ENCODE peak calls at places on chromosomes 1 and 21, in ten cellular contexts. T, A, X, I, H, Q, Y, F, B and P are unnamed samples.

GRCh38 chr1:9350011-9350907 is 57.6 kb downstream of the SPSB1 start:
- DNase-seq in Y (no peak), Q (no peak), H (peak; percentile 31), X (no peak), T (no peak), I (no peak), F (no peak), B (no peak), A (peak; percentile 32), P (no peak)

GRCh38 chr21:44039828-44040227 is 27.7 kb downstream of the TRAPPC10 start:
- DNase-seq in Y (no peak), H (no peak), T (no peak), X (no peak), I (no peak), F (no peak), Q (no peak), A (no peak), B (no peak), P (no peak)

GRCh38 chr1:206059354-206059915 is 6.5 kb downstream of the RHEX start:
- DNase-seq in H (no peak), Q (no peak), B (no peak), I (no peak), A (no peak), T (no peak), Y (no peak), F (no peak), X (no peak), P (no peak)

GRCh38 chr1:84433253-84434080 is 35.2 kb downstream of the DNASE2B start:
- DNase-seq in H (peak; percentile 79), Q (peak; percentile 53), F (peak; percentile 87), Y (no peak), A (peak; percentile 55), X (peak; percentile 67), I (peak; percentile 5), B (peak; percentile 71), T (peak; percentile 60), P (no peak)

GRCh38 chr1:58739851-58740466 is 40.1 kb upstream of the MYSM1 start:
- DNase-seq in A (peak; percentile 73), B (peak; percentile 78), F (peak; percentile 68), Q (peak; percentile 59), I (no peak), X (no peak), T (no peak), H (no peak), Y (no peak), P (no peak)

GRCh38 chr1:230863449-230863848 is 4.9 kb downstream of the C1orf198 start:
- DNase-seq in T (no peak), H (no peak), X (peak; percentile 77), Q (no peak), I (peak; percentile 48), A (no peak), F (no peak), B (no peak), Y (no peak), P (no peak)

GRCh38 chr1:234997201-234998173 is 131.2 kb downstream of the TOMM20 start:
- DNase-seq in I (peak; percentile 92), B (no peak), H (peak; percentile 93), F (peak; percentile 91), X (peak; percentile 91), Y (peak; percentile 97), A (peak; percentile 94), T (no peak), Q (peak; percentile 89), P (no peak)

GRCh38 chr1:11719313-11720032 is 16.5 kb upstream of the AGTRAP start:
- DNase-seq in H (no peak), T (peak; percentile 87), F (peak; percentile 66), Y (peak; percentile 94), X (peak; percentile 87), I (peak; percentile 70), Q (peak; percentile 41), B (peak; percentile 48), A (no peak), P (peak; percentile 94)

GRCh38 chr1:108590947-108591346 is 31.0 kb downstream of the EEIG2 start:
- DNase-seq in I (no peak), B (no peak), X (no peak), Q (peak; percentile 11), T (no peak), Y (no peak), F (no peak), A (peak; percentile 83), H (peak; percentile 93), P (no peak)

GRCh38 chr1:236143104-236143948 is 987 bp downstream of the GPR137B start:
- DNase-seq in A (no peak), I (no peak), T (peak; percentile 41), Q (no peak), B (no peak), H (no peak), F (peak; percentile 10), X (no peak), Y (no peak), P (peak; percentile 66)

GRCh38 chr1:94894630-94895029 is 32.3 kb downstream of the CNN3 start:
- DNase-seq in Q (no peak), Y (no peak), B (no peak), I (no peak), X (no peak), T (no peak), F (no peak), H (no peak), A (no peak), P (no peak)

GRCh38 chr1:2854611-2855010 is 53.1 kb upstream of the TTC34 start:
- DNase-seq in T (no peak), Y (no peak), X (no peak), F (no peak), A (no peak), B (no peak), I (no peak), H (no peak), Q (no peak), P (no peak)

GRCh38 chr1:9384751-9385245 is 92.1 kb downstream of the SPSB1 start:
- DNase-seq in H (no peak), B (no peak), F (no peak), Y (no peak), X (no peak), T (no peak), A (no peak), I (peak; percentile 27), Q (no peak), P (no peak)

GRCh38 chr1:182625716-182626504 is 21.7 kb upstream of the RGS16 start:
- DNase-seq in I (no peak), X (no peak), F (no peak), Q (no peak), B (no peak), T (no peak), H (no peak), Y (no peak), A (no peak), P (no peak)